ENCODE peak calls at places on chromosomes 6 and 20, in five cellular contexts. N, U, B, Z and O are unnamed samples.
A peak's percentile ranks its signal among the peaks of the same experiment; 100 is the strongest.

GRCh38 chr6:168134399-168135201 is 55.6 kb upstream of the FRMD1 start:
- DNase-seq in N (no peak), U (no peak), B (no peak), Z (no peak), O (no peak)

GRCh38 chr20:40741507-40742106 is 52.6 kb upstream of the MAFB start:
- DNase-seq in Z (peak; percentile 22), N (no peak), B (peak; percentile 27), U (peak; percentile 61), O (no peak)

GRCh38 chr6:113406051-113406695 is 451.0 kb upstream of the MARCKS start:
- DNase-seq in B (no peak), N (no peak), U (no peak), Z (no peak), O (no peak)

GRCh38 chr6:56760842-56761241 is 118.2 kb upstream of the DST start:
- DNase-seq in N (no peak), B (no peak), Z (no peak), U (no peak), O (no peak)

GRCh38 chr6:36985963-36986703 is at the start of gene MTCH1:
- DNase-seq in B (peak; percentile 92), U (peak; percentile 92), N (peak; percentile 10), Z (peak; percentile 91), O (no peak)

GRCh38 chr6:78942451-78942850 is 75.1 kb downstream of the IRAK1BP1 start:
- DNase-seq in Z (no peak), U (no peak), B (no peak), N (no peak), O (no peak)

GRCh38 chr6:165744515-165745228 is 81.6 kb upstream of the PDE10A start:
- DNase-seq in U (no peak), N (no peak), B (no peak), Z (no peak), O (no peak)

GRCh38 chr6:132993738-132994137 is 179.4 kb downstream of the RPS12 start:
- DNase-seq in U (no peak), B (no peak), N (no peak), Z (no peak), O (no peak)

GRCh38 chr20:9019833-9020232 is 49.1 kb upstream of the PLCB4 start:
- DNase-seq in Z (no peak), B (no peak), N (no peak), U (no peak), O (no peak)

GRCh38 chr6:17878734-17879133 is 108.7 kb downstream of the KIF13A start:
- DNase-seq in U (no peak), Z (no peak), B (no peak), N (no peak), O (no peak)

GRCh38 chr20:49052334-49052733 is 6.2 kb downstream of the CSE1L start:
- DNase-seq in U (no peak), Z (no peak), B (no peak), N (no peak), O (no peak)

GRCh38 chr6:16148498-16148897 is 19.6 kb downstream of the MYLIP start:
- DNase-seq in N (no peak), U (peak; percentile 32), Z (no peak), B (no peak), O (peak; percentile 76)

GRCh38 chr6:90216081-90216977 is 80.3 kb downstream of the BACH2 start:
- DNase-seq in Z (peak; percentile 50), B (no peak), U (peak; percentile 12), N (no peak), O (peak; percentile 73)

GRCh38 chr20:41645372-41645771 is 27.2 kb upstream of the CHD6 start:
- DNase-seq in U (no peak), B (no peak), Z (no peak), N (no peak), O (no peak)

GRCh38 chr6:15352884-15353283 is 107.0 kb downstream of the JARID2 start:
- DNase-seq in U (no peak), B (no peak), N (no peak), Z (no peak), O (no peak)

GRCh38 chr20:43220612-43221011 is 30.9 kb upstream of the PTPRT start:
- DNase-seq in B (no peak), U (no peak), Z (no peak), N (no peak), O (no peak)

GRCh38 chr20:37649017-37649416 is 44.8 kb upstream of the CTNNBL1 start:
- DNase-seq in U (no peak), B (no peak), N (no peak), Z (no peak), O (no peak)

GRCh38 chr6:34027445-34027936 is 118.4 kb downstream of the GRM4 start:
- DNase-seq in B (peak; percentile 25), N (no peak), U (peak; percentile 86), Z (peak; percentile 82), O (no peak)

GRCh38 chr6:116096979-116097816 is 3.5 kb upstream of the NT5DC1 start:
- DNase-seq in Z (no peak), N (no peak), U (no peak), B (no peak), O (no peak)

GRCh38 chr20:49501917-49502316 is 19.4 kb upstream of the KCNB1 start:
- DNase-seq in U (no peak), B (no peak), N (no peak), Z (no peak), O (no peak)

GRCh38 chr6:131269565-131270391 is 134.5 kb downstream of the AKAP7 start:
- DNase-seq in Z (no peak), U (no peak), B (no peak), N (no peak), O (no peak)

GRCh38 chr20:17832236-17832635 is 132.5 kb downstream of the BANF2 start:
- DNase-seq in Z (no peak), U (no peak), N (no peak), B (no peak), O (no peak)

GRCh38 chr6:26054937-26055669 is 32.1 kb upstream of the HFE start:
- DNase-seq in B (peak; percentile 80), Z (peak; percentile 76), N (peak; percentile 93), U (peak; percentile 77), O (peak; percentile 90)
- TF ChIP-seq CTCF in B (peak; percentile 25), Z (no peak), N (peak; percentile 4), U (no peak), O (peak; percentile 14)

GRCh38 chr6:42227173-42227850 is 9.7 kb upstream of the MRPS10 start:
- DNase-seq in B (no peak), U (no peak), N (no peak), Z (no peak), O (no peak)
- TF ChIP-seq CTCF in B (no peak), U (no peak), N (no peak), Z (no peak), O (no peak)

GRCh38 chr6:137370871-137371633 is 123.1 kb downstream of the OLIG3 start:
- DNase-seq in U (no peak), B (no peak), N (no peak), Z (no peak), O (no peak)
- TF ChIP-seq CTCF in U (no peak), B (no peak), N (no peak), Z (no peak), O (no peak)

DNA sequence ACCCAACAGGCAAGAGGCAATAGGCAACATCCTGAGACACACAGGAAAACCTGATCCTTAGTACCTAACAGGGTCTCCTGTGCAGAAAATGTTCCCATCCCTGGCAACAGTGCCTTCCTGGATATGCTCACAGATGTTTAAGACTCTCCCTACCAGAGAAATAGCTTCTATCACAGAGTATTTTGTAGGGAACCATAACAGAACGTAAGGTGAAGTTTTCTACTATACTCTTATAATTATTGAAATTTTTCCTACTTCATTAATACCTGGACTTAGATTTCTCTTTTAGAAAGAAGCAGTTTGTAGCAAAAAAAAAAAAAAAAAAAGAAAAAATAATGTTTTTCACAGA is 33.5 kb upstream of the LGSN start:
- DNase-seq in U (no peak), Z (no peak), N (no peak), B (no peak), O (no peak)
- TF ChIP-seq CTCF in U (no peak), Z (no peak), N (no peak), B (no peak), O (no peak)